ENCODE peak calls at places on chromosome 15, in seven cellular contexts. R, D, I, B, C, Z and G are unnamed samples.

GRCh38 chr15:68384451-68385239 is 47.3 kb downstream of the ITGA11 start:
- DNase-seq in R (no peak), Z (no peak), I (no peak), D (peak), B (no peak), C (no peak), G (peak)

GRCh38 chr15:78050441-78050809 is 27.1 kb downstream of the TBC1D2B start:
- DNase-seq in Z (no peak), B (no peak), C (no peak), I (no peak), D (no peak), R (no peak), G (no peak)

GRCh38 chr15:65286069-65286703 is 497 bp downstream of the PARP16 start:
- DNase-seq in D (no peak), R (no peak), C (peak), I (no peak), B (peak), Z (peak), G (peak)

GRCh38 chr15:55859681-55860080 is 116.7 kb upstream of the PRTG start:
- DNase-seq in R (no peak), I (no peak), C (no peak), D (no peak), B (no peak), Z (no peak), G (no peak)

GRCh38 chr15:84734794-84735479 is 13.5 kb upstream of the ZNF592 start:
- DNase-seq in R (peak), C (peak), D (no peak), I (no peak), Z (peak), B (peak), G (peak)

GRCh38 chr15:58142827-58143226 is 4.6 kb downstream of the AQP9 start:
- DNase-seq in I (no peak), D (no peak), C (no peak), B (no peak), R (no peak), Z (no peak), G (no peak)

GRCh38 chr15:93987068-93987467 is 244.3 kb upstream of the MCTP2 start:
- DNase-seq in I (no peak), C (peak), B (no peak), D (no peak), Z (no peak), R (no peak), G (no peak)

GRCh38 chr15:78063966-78064365 is 13.5 kb downstream of the TBC1D2B start:
- DNase-seq in I (no peak), D (no peak), R (no peak), Z (no peak), C (no peak), B (no peak), G (no peak)

GRCh38 chr15:25250011-25250596 is 188.7 kb downstream of the UBE3A start:
- DNase-seq in C (no peak), Z (no peak), D (no peak), R (no peak), I (peak), B (no peak), G (no peak)

GRCh38 chr15:25717116-25717755 is 145.9 kb downstream of the ATP10A start:
- DNase-seq in D (no peak), Z (no peak), R (no peak), B (no peak), I (peak), C (no peak), G (no peak)

GRCh38 chr15:63093486-63094205 is 28.0 kb upstream of the LACTB start:
- DNase-seq in R (peak), B (peak), C (peak), I (no peak), Z (peak), D (peak), G (peak)

GRCh38 chr15:47548986-47549385 is 168.3 kb upstream of the SEMA6D start:
- DNase-seq in C (no peak), R (no peak), B (no peak), Z (no peak), I (no peak), D (no peak), G (no peak)

GRCh38 chr15:64396790-64397189 is 9.2 kb downstream of the TRIP4 start:
- DNase-seq in D (no peak), Z (no peak), R (no peak), I (no peak), B (no peak), C (no peak), G (no peak)

GRCh38 chr15:69346112-69346511 is 47.4 kb downstream of the PAQR5 start:
- DNase-seq in R (no peak), D (no peak), B (no peak), C (no peak), Z (no peak), I (no peak), G (peak)

GRCh38 chr15:79455361-79455760 is 23.2 kb downstream of the MINAR1 start:
- DNase-seq in B (no peak), D (no peak), I (no peak), R (no peak), C (no peak), Z (no peak), G (no peak)

GRCh38 chr15:70470556-70471191 is 292.7 kb downstream of the UACA start:
- DNase-seq in Z (no peak), C (no peak), I (peak), R (no peak), B (no peak), D (no peak), G (no peak)

GRCh38 chr15:62063851-62064635 is 2.7 kb upstream of the C2CD4A start:
- DNase-seq in C (no peak), B (no peak), I (no peak), R (peak), D (no peak), Z (no peak), G (no peak)

GRCh38 chr15:53835309-53835708 is 75.8 kb upstream of the WDR72 start:
- DNase-seq in Z (no peak), D (no peak), B (no peak), C (no peak), R (peak), I (no peak), G (no peak)

GRCh38 chr15:27235689-27236088 is 264.7 kb downstream of the GABRG3 start:
- DNase-seq in C (no peak), D (no peak), Z (no peak), I (no peak), B (no peak), R (no peak), G (no peak)

GRCh38 chr15:61917457-61917856 is 142.8 kb downstream of the VPS13C start:
- DNase-seq in D (no peak), I (no peak), B (no peak), R (no peak), Z (no peak), C (no peak), G (no peak)

GRCh38 chr15:79453446-79453845 is 21.3 kb downstream of the MINAR1 start:
- DNase-seq in C (peak), I (no peak), D (no peak), R (no peak), Z (no peak), B (no peak), G (no peak)